ENCODE peak calls at places on chromosomes 12 and 14, in eight cellular contexts. G is caudate nucleus; B is cardiac muscle cell; Z is stimulated activated CD4-positive, alpha-beta T cell treated with anti-CD3 and anti-CD28 coated beads, Interleukin-1b, Interleukin-23, amount 100 ng/mL, for 1 hour; N is SK-N-SH; P is NCI-H1092; E is NCI-H2107; H is ureter. S is an unnamed sample.

GRCh38 chr12:111368684-111369495 is at the start of gene PHETA1:
- DNase-seq in G (peak), B (peak), Z (peak), N (peak), P (peak), E (peak), H (peak), S (peak)

GRCh38 chr12:104285740-104286537 is 17.6 kb upstream of the EID3 start:
- DNase-seq in G (no peak), B (peak), Z (no peak), N (no peak), P (peak), E (no peak), H (no peak), S (no peak)

GRCh38 chr14:24071144-24071697 is at the start of gene CPNE6:
- DNase-seq in G (peak), B (no peak), Z (no peak), N (no peak), P (no peak), E (no peak), H (no peak), S (no peak)

GRCh38 chr12:127559349-127560040 is 707.5 kb upstream of the TMEM132C start:
- DNase-seq in G (no peak), B (peak), Z (peak), N (peak), P (peak), E (peak), H (peak), S (no peak)

GRCh38 chr14:73935666-73936065 is 14.2 kb downstream of the FAM161B start:
- DNase-seq in G (no peak), B (peak), Z (no peak), N (peak), P (no peak), E (no peak), H (no peak), S (no peak)

GRCh38 chr12:122793685-122794106 is 19.3 kb downstream of the CCDC62 start:
- DNase-seq in G (no peak), B (peak), Z (no peak), N (peak), P (no peak), E (peak), H (no peak), S (peak)

GRCh38 chr14:92657457-92658142 is 90.8 kb downstream of the LGMN start:
- DNase-seq in G (no peak), B (no peak), Z (no peak), N (no peak), P (no peak), E (no peak), H (peak), S (no peak)

GRCh38 chr14:75826599-75826998 is 155.2 kb downstream of the TGFB3 start:
- DNase-seq in G (no peak), B (no peak), Z (no peak), N (no peak), P (no peak), E (no peak), H (no peak), S (no peak)

GRCh38 chr14:99644035-99644587 is 818 bp upstream of the HHIPL1 start:
- DNase-seq in G (no peak), B (no peak), Z (no peak), N (no peak), P (no peak), E (no peak), H (no peak), S (no peak)

GRCh38 chr14:72303930-72304329 is 371.7 kb downstream of the RGS6 start:
- DNase-seq in G (no peak), B (no peak), Z (no peak), N (no peak), P (no peak), E (no peak), H (no peak), S (no peak)

GRCh38 chr14:70776197-70776596 is 33.1 kb downstream of the MAP3K9 start:
- DNase-seq in G (no peak), B (no peak), Z (no peak), N (no peak), P (no peak), E (no peak), H (no peak), S (no peak)